ENCODE peak calls at places on chromosomes 12 and 14, in nine cellular contexts. One of them, this sample, is unnamed.

GRCh38 chr12:79360936-79361335 is 329.8 kb downstream of the PAWR start:
- DNase-seq in HepG2: no peak
- DNase-seq in BJ: no peak
- DNase-seq in ovary: no peak
- DNase-seq in aorta: no peak
- DNase-seq in lower lobe of right lung: no peak
- DNase-seq in heart right ventricle: no peak
- DNase-seq in CD8-positive, alpha-beta memory T cell: no peak
- DNase-seq in GM06990: no peak
- DNase-seq in this sample: no peak

GRCh38 chr14:100591453-100592371 is 4.5 kb upstream of the BEGAIN start:
- DNase-seq in aorta: peak; percentile 44
- DNase-seq in CD8-positive, alpha-beta memory T cell: no peak
- DNase-seq in lower lobe of right lung: peak; percentile 24
- DNase-seq in GM06990: no peak
- DNase-seq in ovary: peak; percentile 17
- DNase-seq in BJ: no peak
- DNase-seq in HepG2: no peak
- DNase-seq in heart right ventricle: no peak
- DNase-seq in this sample: no peak

GRCh38 chr12:112175361-112176155 is 50.2 kb downstream of the TRAFD1 start:
- DNase-seq in HepG2: no peak
- DNase-seq in heart right ventricle: no peak
- DNase-seq in GM06990: no peak
- DNase-seq in ovary: no peak
- DNase-seq in CD8-positive, alpha-beta memory T cell: no peak
- DNase-seq in aorta: peak; percentile 38
- DNase-seq in BJ: no peak
- DNase-seq in lower lobe of right lung: no peak
- DNase-seq in this sample: no peak

GRCh38 chr14:63276492-63277342 is 42.0 kb downstream of the GPHB5 start:
- DNase-seq in CD8-positive, alpha-beta memory T cell: no peak
- DNase-seq in HepG2: peak; percentile 17
- DNase-seq in BJ: no peak
- DNase-seq in ovary: no peak
- DNase-seq in heart right ventricle: no peak
- DNase-seq in lower lobe of right lung: no peak
- DNase-seq in GM06990: no peak
- DNase-seq in aorta: no peak
- DNase-seq in this sample: peak; percentile 78

GRCh38 chr14:100037351-100037750 is 27.9 kb upstream of the EVL start:
- DNase-seq in ovary: no peak
- DNase-seq in heart right ventricle: no peak
- DNase-seq in aorta: no peak
- DNase-seq in lower lobe of right lung: no peak
- DNase-seq in BJ: no peak
- DNase-seq in HepG2: no peak
- DNase-seq in GM06990: no peak
- DNase-seq in CD8-positive, alpha-beta memory T cell: no peak
- DNase-seq in this sample: no peak

GRCh38 chr12:68040450-68041075 is 51.3 kb downstream of the IFNG-AS1 start:
- DNase-seq in GM06990: no peak
- DNase-seq in aorta: peak; percentile 69
- DNase-seq in HepG2: peak; percentile 53
- DNase-seq in lower lobe of right lung: no peak
- DNase-seq in heart right ventricle: no peak
- DNase-seq in ovary: no peak
- DNase-seq in CD8-positive, alpha-beta memory T cell: peak; percentile 58
- DNase-seq in BJ: peak; percentile 16
- DNase-seq in this sample: peak; percentile 88

GRCh38 chr12:97939141-97939540 is 476.5 kb downstream of the RMST start:
- DNase-seq in heart right ventricle: no peak
- DNase-seq in aorta: no peak
- DNase-seq in HepG2: no peak
- DNase-seq in lower lobe of right lung: no peak
- DNase-seq in GM06990: no peak
- DNase-seq in ovary: no peak
- DNase-seq in BJ: no peak
- DNase-seq in CD8-positive, alpha-beta memory T cell: no peak
- DNase-seq in this sample: no peak

GRCh38 chr12:14903386-14904098 is 17.9 kb upstream of the MGP start:
- DNase-seq in HepG2: no peak
- DNase-seq in heart right ventricle: no peak
- DNase-seq in ovary: no peak
- DNase-seq in BJ: no peak
- DNase-seq in lower lobe of right lung: no peak
- DNase-seq in GM06990: no peak
- DNase-seq in CD8-positive, alpha-beta memory T cell: no peak
- DNase-seq in aorta: no peak
- DNase-seq in this sample: no peak

GRCh38 chr12:46946137-46946536 is 120.3 kb upstream of the SLC38A4 start:
- DNase-seq in heart right ventricle: no peak
- DNase-seq in aorta: no peak
- DNase-seq in HepG2: no peak
- DNase-seq in ovary: no peak
- DNase-seq in GM06990: no peak
- DNase-seq in lower lobe of right lung: no peak
- DNase-seq in CD8-positive, alpha-beta memory T cell: no peak
- DNase-seq in BJ: no peak
- DNase-seq in this sample: no peak

GRCh38 chr12:10363922-10364838 is 25.7 kb downstream of the KLRK1 start:
- DNase-seq in GM06990: peak; percentile 65
- DNase-seq in aorta: peak; percentile 80
- DNase-seq in CD8-positive, alpha-beta memory T cell: peak; percentile 58
- DNase-seq in lower lobe of right lung: no peak
- DNase-seq in BJ: no peak
- DNase-seq in HepG2: peak; percentile 18
- DNase-seq in heart right ventricle: peak; percentile 29
- DNase-seq in ovary: peak; percentile 64
- DNase-seq in this sample: no peak

GRCh38 chr12:116370004-116370404 is 92.5 kb upstream of the MED13L start:
- DNase-seq in GM06990: no peak
- DNase-seq in HepG2: no peak
- DNase-seq in heart right ventricle: no peak
- DNase-seq in ovary: no peak
- DNase-seq in aorta: no peak
- DNase-seq in lower lobe of right lung: no peak
- DNase-seq in CD8-positive, alpha-beta memory T cell: no peak
- DNase-seq in BJ: peak; percentile 77
- DNase-seq in this sample: no peak

GRCh38 chr14:97891515-97891914 is 1094.3 kb downstream of the VRK1 start:
- DNase-seq in heart right ventricle: no peak
- DNase-seq in aorta: no peak
- DNase-seq in GM06990: no peak
- DNase-seq in HepG2: no peak
- DNase-seq in BJ: no peak
- DNase-seq in ovary: no peak
- DNase-seq in lower lobe of right lung: no peak
- DNase-seq in CD8-positive, alpha-beta memory T cell: no peak
- DNase-seq in this sample: peak; percentile 14

GRCh38 chr12:38921025-38921677 is 15.8 kb upstream of the CPNE8 start:
- DNase-seq in GM06990: peak; percentile 2
- DNase-seq in ovary: no peak
- DNase-seq in CD8-positive, alpha-beta memory T cell: no peak
- DNase-seq in heart right ventricle: no peak
- DNase-seq in aorta: no peak
- DNase-seq in HepG2: peak; percentile 65
- DNase-seq in BJ: no peak
- DNase-seq in lower lobe of right lung: no peak
- DNase-seq in this sample: peak; percentile 77

GRCh38 chr12:6336079-6336858 is 5.6 kb downstream of the TNFRSF1A start:
- DNase-seq in aorta: peak; percentile 97
- DNase-seq in lower lobe of right lung: peak; percentile 96
- DNase-seq in ovary: peak; percentile 97
- DNase-seq in HepG2: peak; percentile 94
- DNase-seq in GM06990: no peak
- DNase-seq in BJ: peak; percentile 96
- DNase-seq in CD8-positive, alpha-beta memory T cell: peak; percentile 49
- DNase-seq in heart right ventricle: peak; percentile 93
- DNase-seq in this sample: peak; percentile 99

GRCh38 chr14:39229222-39229543 is 4.5 kb upstream of the MIA2 start:
- DNase-seq in heart right ventricle: no peak
- DNase-seq in lower lobe of right lung: no peak
- DNase-seq in GM06990: peak; percentile 18
- DNase-seq in CD8-positive, alpha-beta memory T cell: peak; percentile 39
- DNase-seq in HepG2: no peak
- DNase-seq in ovary: no peak
- DNase-seq in BJ: no peak
- DNase-seq in aorta: no peak
- DNase-seq in this sample: no peak

GRCh38 chr12:118140825-118141224 is 4.9 kb downstream of the PEBP1 start:
- DNase-seq in CD8-positive, alpha-beta memory T cell: no peak
- DNase-seq in HepG2: no peak
- DNase-seq in ovary: no peak
- DNase-seq in aorta: no peak
- DNase-seq in lower lobe of right lung: no peak
- DNase-seq in GM06990: no peak
- DNase-seq in BJ: no peak
- DNase-seq in heart right ventricle: no peak
- DNase-seq in this sample: no peak

GRCh38 chr12:56375598-56376434 is 13.2 kb upstream of the APOF start:
- DNase-seq in HepG2: no peak
- DNase-seq in ovary: no peak
- DNase-seq in GM06990: peak; percentile 67
- DNase-seq in aorta: peak; percentile 42
- DNase-seq in BJ: no peak
- DNase-seq in CD8-positive, alpha-beta memory T cell: no peak
- DNase-seq in heart right ventricle: no peak
- DNase-seq in lower lobe of right lung: no peak
- DNase-seq in this sample: no peak

GRCh38 chr12:56300644-56301464 is 724 bp upstream of the CS start:
- DNase-seq in GM06990: no peak
- DNase-seq in HepG2: no peak
- DNase-seq in ovary: no peak
- DNase-seq in CD8-positive, alpha-beta memory T cell: no peak
- DNase-seq in BJ: no peak
- DNase-seq in aorta: peak; percentile 76
- DNase-seq in lower lobe of right lung: no peak
- DNase-seq in heart right ventricle: no peak
- DNase-seq in this sample: peak; percentile 4

GRCh38 chr12:25557830-25558436 is 4.8 kb upstream of the LMNTD1 start:
- DNase-seq in heart right ventricle: no peak
- DNase-seq in HepG2: peak; percentile 11
- DNase-seq in BJ: no peak
- DNase-seq in GM06990: no peak
- DNase-seq in ovary: no peak
- DNase-seq in aorta: no peak
- DNase-seq in lower lobe of right lung: no peak
- DNase-seq in CD8-positive, alpha-beta memory T cell: no peak
- DNase-seq in this sample: peak; percentile 89

GRCh38 chr12:122243965-122244364 is 18.1 kb upstream of the DIABLO start:
- DNase-seq in HepG2: no peak
- DNase-seq in ovary: no peak
- DNase-seq in aorta: no peak
- DNase-seq in GM06990: no peak
- DNase-seq in lower lobe of right lung: no peak
- DNase-seq in heart right ventricle: no peak
- DNase-seq in BJ: no peak
- DNase-seq in CD8-positive, alpha-beta memory T cell: no peak
- DNase-seq in this sample: no peak

GRCh38 chr14:24186831-24187537 is 1.6 kb downstream of the IPO4 start:
- DNase-seq in aorta: peak; percentile 51
- DNase-seq in HepG2: no peak
- DNase-seq in heart right ventricle: no peak
- DNase-seq in lower lobe of right lung: no peak
- DNase-seq in GM06990: no peak
- DNase-seq in BJ: no peak
- DNase-seq in ovary: no peak
- DNase-seq in CD8-positive, alpha-beta memory T cell: no peak
- DNase-seq in this sample: no peak
- H3K36me3 ChIP-seq in aorta: no peaks in the 10 kb centered on the region
- H3K36me3 ChIP-seq in HepG2: peaks cover 73% of the 10 kb centered on the region
- H3K36me3 ChIP-seq in heart right ventricle: peaks cover 52% of the 10 kb centered on the region
- H3K36me3 ChIP-seq in lower lobe of right lung: peaks cover 70% of the 10 kb centered on the region
- H3K36me3 ChIP-seq in GM06990: peaks cover 50% of the 10 kb centered on the region
- H3K36me3 ChIP-seq in BJ: peaks cover 35% of the 10 kb centered on the region
- H3K36me3 ChIP-seq in ovary: no peaks in the 10 kb centered on the region
- H3K36me3 ChIP-seq in CD8-positive, alpha-beta memory T cell: peaks cover 36% of the 10 kb centered on the region
- H3K36me3 ChIP-seq in this sample: no peaks in the 10 kb centered on the region

DNA sequence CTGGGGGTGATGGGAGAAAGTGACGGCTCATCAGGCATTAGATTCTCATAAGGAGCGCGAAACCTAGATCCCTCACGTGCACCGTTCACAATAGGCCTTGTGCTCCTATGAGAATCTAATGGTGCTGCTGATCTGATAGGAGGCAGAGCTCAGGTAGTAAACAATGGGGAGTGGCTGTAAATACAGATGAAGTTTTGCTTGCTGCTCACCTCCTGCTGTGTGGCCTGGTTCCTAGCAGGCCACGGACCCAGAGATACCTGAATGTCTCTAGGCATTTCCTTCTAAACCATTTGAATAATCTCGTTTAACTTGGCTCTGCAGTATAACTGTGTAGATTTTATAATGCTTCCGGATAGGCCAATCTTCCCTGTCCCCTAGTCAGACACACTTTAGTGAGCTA is 13.0 kb downstream of the TBC1D30 start:
- DNase-seq in GM06990: no peak
- DNase-seq in BJ: no peak
- DNase-seq in HepG2: no peak
- DNase-seq in heart right ventricle: no peak
- DNase-seq in lower lobe of right lung: no peak
- DNase-seq in aorta: no peak
- DNase-seq in ovary: no peak
- DNase-seq in CD8-positive, alpha-beta memory T cell: no peak
- DNase-seq in this sample: peak; percentile 8
- H3K36me3 ChIP-seq in GM06990: no peaks in the 10 kb centered on the region
- H3K36me3 ChIP-seq in BJ: no peaks in the 10 kb centered on the region
- H3K36me3 ChIP-seq in HepG2: no peaks in the 10 kb centered on the region
- H3K36me3 ChIP-seq in heart right ventricle: peaks cover 9% of the 10 kb centered on the region
- H3K36me3 ChIP-seq in lower lobe of right lung: peaks cover 16% of the 10 kb centered on the region
- H3K36me3 ChIP-seq in aorta: no peaks in the 10 kb centered on the region
- H3K36me3 ChIP-seq in ovary: no peaks in the 10 kb centered on the region
- H3K36me3 ChIP-seq in CD8-positive, alpha-beta memory T cell: no peaks in the 10 kb centered on the region
- H3K36me3 ChIP-seq in this sample: no peaks in the 10 kb centered on the region

DNA sequence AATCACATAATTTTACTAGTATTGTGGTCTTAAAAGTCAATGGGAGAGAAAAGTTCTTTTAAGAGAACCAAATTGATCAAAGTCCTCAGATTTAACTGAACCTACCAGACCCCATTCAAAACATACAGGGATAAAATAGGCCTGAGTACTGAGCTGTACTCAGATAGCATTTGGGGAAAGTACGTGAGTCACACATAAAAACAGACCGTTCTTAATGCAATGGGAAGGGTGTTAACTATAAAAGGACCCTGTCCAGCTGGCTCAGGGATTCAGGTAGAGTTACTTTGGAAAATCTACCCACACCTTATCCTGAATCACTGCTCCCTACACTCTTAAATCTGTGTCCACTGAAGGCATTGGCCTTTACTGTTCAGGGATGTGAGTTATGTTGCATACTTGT is 78.0 kb downstream of the PTPN21 start:
- DNase-seq in CD8-positive, alpha-beta memory T cell: no peak
- DNase-seq in ovary: no peak
- DNase-seq in GM06990: no peak
- DNase-seq in BJ: no peak
- DNase-seq in heart right ventricle: no peak
- DNase-seq in aorta: no peak
- DNase-seq in HepG2: no peak
- DNase-seq in lower lobe of right lung: no peak
- DNase-seq in this sample: no peak
- H3K36me3 ChIP-seq in CD8-positive, alpha-beta memory T cell: no peaks in the 10 kb centered on the region
- H3K36me3 ChIP-seq in ovary: no peaks in the 10 kb centered on the region
- H3K36me3 ChIP-seq in GM06990: no peaks in the 10 kb centered on the region
- H3K36me3 ChIP-seq in BJ: peaks cover 15% of the 10 kb centered on the region
- H3K36me3 ChIP-seq in heart right ventricle: peaks cover 90% of the 10 kb centered on the region
- H3K36me3 ChIP-seq in aorta: no peaks in the 10 kb centered on the region
- H3K36me3 ChIP-seq in HepG2: peaks cover 8% of the 10 kb centered on the region
- H3K36me3 ChIP-seq in lower lobe of right lung: peaks cover 62% of the 10 kb centered on the region
- H3K36me3 ChIP-seq in this sample: no peaks in the 10 kb centered on the region

GRCh38 chr12:53443955-53444354 is 2.4 kb downstream of the PRR13 start:
- DNase-seq in BJ: no peak
- DNase-seq in GM06990: no peak
- DNase-seq in heart right ventricle: no peak
- DNase-seq in CD8-positive, alpha-beta memory T cell: no peak
- DNase-seq in aorta: no peak
- DNase-seq in HepG2: peak; percentile 32
- DNase-seq in ovary: no peak
- DNase-seq in lower lobe of right lung: no peak
- DNase-seq in this sample: peak; percentile 60
- H3K36me3 ChIP-seq in BJ: peaks cover 2% of the 10 kb centered on the region
- H3K36me3 ChIP-seq in GM06990: peaks cover 12% of the 10 kb centered on the region
- H3K36me3 ChIP-seq in heart right ventricle: peaks cover 47% of the 10 kb centered on the region
- H3K36me3 ChIP-seq in CD8-positive, alpha-beta memory T cell: peaks cover 22% of the 10 kb centered on the region
- H3K36me3 ChIP-seq in aorta: no peaks in the 10 kb centered on the region
- H3K36me3 ChIP-seq in HepG2: peaks cover 16% of the 10 kb centered on the region
- H3K36me3 ChIP-seq in ovary: no peaks in the 10 kb centered on the region
- H3K36me3 ChIP-seq in lower lobe of right lung: peaks cover 56% of the 10 kb centered on the region
- H3K36me3 ChIP-seq in this sample: peaks cover 26% of the 10 kb centered on the region